ENCODE peak calls at places on chromosomes 2 and 18, in seven cellular contexts. P, L, F, E, Y, Z and V are unnamed samples.

GRCh38 chr2:46340740-46341420 is 43.7 kb downstream of the EPAS1 start:
- DNase-seq in P (no peak), L (no peak), F (no peak), E (no peak), Y (no peak), Z (no peak), V (no peak)

GRCh38 chr2:216713691-216714411 is 18.5 kb upstream of the IGFBP5 start:
- DNase-seq in P (no peak), L (peak), F (no peak), E (no peak), Y (no peak), Z (no peak), V (no peak)

GRCh38 chr2:98913916-98914712 is 21.9 kb downstream of the CRACDL start:
- DNase-seq in P (no peak), L (no peak), F (no peak), E (no peak), Y (no peak), Z (peak), V (no peak)

GRCh38 chr2:202149155-202149762 is 76.2 kb downstream of the KIAA2012 start:
- DNase-seq in P (no peak), L (peak), F (peak), E (no peak), Y (peak), Z (peak), V (no peak)

GRCh38 chr2:140457483-140457882 is 1673.3 kb downstream of the LRP1B start:
- DNase-seq in P (no peak), L (no peak), F (no peak), E (no peak), Y (no peak), Z (no peak), V (no peak)

GRCh38 chr2:37635359-37636208 is 35.9 kb downstream of the CDC42EP3 start:
- DNase-seq in P (peak), L (no peak), F (no peak), E (peak), Y (no peak), Z (no peak), V (peak)

GRCh38 chr18:676747-677544 is 19.5 kb downstream of the TYMS start:
- DNase-seq in P (no peak), L (no peak), F (no peak), E (no peak), Y (no peak), Z (no peak), V (no peak)

GRCh38 chr2:5895284-5895683 is 203.1 kb downstream of the SOX11 start:
- DNase-seq in P (no peak), L (no peak), F (no peak), E (no peak), Y (no peak), Z (no peak), V (no peak)

GRCh38 chr2:109615637-109616144 is 1.5 kb downstream of the SOWAHC start:
- DNase-seq in P (no peak), L (no peak), F (no peak), E (no peak), Y (no peak), Z (no peak), V (no peak)

GRCh38 chr2:230130668-230131364 is 62.1 kb upstream of the SLC16A14 start:
- DNase-seq in P (no peak), L (no peak), F (peak), E (no peak), Y (no peak), Z (peak), V (no peak)

GRCh38 chr18:8747440-8747937 is 42.1 kb downstream of the MTCL1 start:
- DNase-seq in P (no peak), L (no peak), F (peak), E (no peak), Y (no peak), Z (no peak), V (no peak)

GRCh38 chr18:80046961-80047541 is 12.8 kb downstream of the RBFA start:
- DNase-seq in P (no peak), L (no peak), F (no peak), E (no peak), Y (no peak), Z (no peak), V (no peak)

GRCh38 chr18:55448390-55448789 is 139.6 kb downstream of the TCF4 start:
- DNase-seq in P (no peak), L (no peak), F (no peak), E (no peak), Y (no peak), Z (no peak), V (no peak)

GRCh38 chr18:46250084-46250811 is 146.1 kb downstream of the HAUS1 start:
- DNase-seq in P (peak), L (no peak), F (no peak), E (peak), Y (no peak), Z (no peak), V (peak)

GRCh38 chr2:86336350-86337234 is 834 bp downstream of the REEP1 start:
- DNase-seq in P (no peak), L (no peak), F (no peak), E (no peak), Y (no peak), Z (peak), V (no peak)

GRCh38 chr2:73356097-73356496 is 29.5 kb upstream of the ALMS1 start:
- DNase-seq in P (no peak), L (no peak), F (no peak), E (no peak), Y (no peak), Z (no peak), V (no peak)

GRCh38 chr2:234998404-234999211 is 46.8 kb downstream of the SH3BP4 start:
- DNase-seq in P (no peak), L (no peak), F (no peak), E (no peak), Y (no peak), Z (no peak), V (no peak)

GRCh38 chr2:192888090-192888489 is 693.4 kb upstream of the TMEFF2 start:
- DNase-seq in P (no peak), L (no peak), F (no peak), E (no peak), Y (no peak), Z (no peak), V (no peak)